ENCODE peak calls at places on chromosomes 13 and 19, in six cellular contexts. C, H, S, U, D and N are unnamed samples.

GRCh38 chr13:28679628-28680027 is 20.7 kb downstream of the POMP start:
- DNase-seq in C (no peak), H (peak; percentile 37), S (peak; percentile 33), U (no peak), D (peak; percentile 42), N (peak; percentile 34)

GRCh38 chr19:34503546-34504272 is 22.2 kb downstream of the WTIP start:
- DNase-seq in C (no peak), H (no peak), S (no peak), U (no peak), D (no peak), N (no peak)

GRCh38 chr19:35341006-35341405 is 6.7 kb upstream of the FFAR1 start:
- DNase-seq in C (no peak), H (no peak), S (no peak), U (no peak), D (no peak), N (no peak)

GRCh38 chr19:48696353-48697010 is 711 bp downstream of the FUT2 start:
- DNase-seq in C (no peak), H (no peak), S (no peak), U (no peak), D (peak; percentile 72), N (no peak)

GRCh38 chr19:16397791-16398529 is 73.3 kb downstream of the KLF2 start:
- DNase-seq in C (no peak), H (peak; percentile 82), S (no peak), U (no peak), D (no peak), N (peak; percentile 52)

GRCh38 chr13:105778196-105778595 is 757.3 kb downstream of the EFNB2 start:
- DNase-seq in C (no peak), H (no peak), S (peak; percentile 1), U (no peak), D (no peak), N (no peak)

GRCh38 chr19:49186108-49186507 is 28.5 kb downstream of the TRPM4 start:
- DNase-seq in C (no peak), H (no peak), S (no peak), U (no peak), D (no peak), N (no peak)

GRCh38 chr13:60167121-60167520 is 3.4 kb upstream of the DIAPH3 start:
- DNase-seq in C (no peak), H (no peak), S (no peak), U (no peak), D (no peak), N (no peak)

GRCh38 chr19:10858204-10858828 is 10.1 kb downstream of the C19orf38 start:
- DNase-seq in C (no peak), H (peak; percentile 32), S (peak; percentile 28), U (no peak), D (peak; percentile 79), N (no peak)

GRCh38 chr13:85970727-85971126 is 171.5 kb upstream of the SLITRK6 start:
- DNase-seq in C (no peak), H (peak; percentile 4), S (peak; percentile 2), U (no peak), D (no peak), N (no peak)

GRCh38 chr13:95870421-95870820 is 182.8 kb downstream of the UGGT2 start:
- DNase-seq in C (no peak), H (no peak), S (no peak), U (no peak), D (peak; percentile 44), N (no peak)

GRCh38 chr19:35117791-35118190 is 2.2 kb downstream of the FXYD3 start:
- DNase-seq in C (no peak), H (no peak), S (no peak), U (no peak), D (no peak), N (no peak)

GRCh38 chr13:97540696-97541095 is 106.7 kb downstream of the RAP2A start:
- DNase-seq in C (no peak), H (peak; percentile 10), S (no peak), U (no peak), D (no peak), N (peak; percentile 8)

GRCh38 chr13:29589234-29589633 is 6.3 kb downstream of the SLC7A1 start:
- DNase-seq in C (no peak), H (no peak), S (peak; percentile 25), U (no peak), D (no peak), N (peak; percentile 59)

GRCh38 chr13:77533875-77534788 is 1.4 kb upstream of the SCEL start:
- DNase-seq in C (no peak), H (no peak), S (peak; percentile 26), U (no peak), D (peak; percentile 12), N (no peak)

GRCh38 chr19:15251749-15252397 is 19.6 kb upstream of the EPHX3 start:
- DNase-seq in C (no peak), H (peak; percentile 98), S (peak; percentile 98), U (peak; percentile 89), D (peak; percentile 93), N (peak; percentile 98)

GRCh38 chr19:38142176-38143035 is 81.6 kb downstream of the DPF1 start:
- DNase-seq in C (no peak), H (peak; percentile 56), S (peak; percentile 51), U (peak; percentile 61), D (peak; percentile 92), N (peak; percentile 41)

GRCh38 chr13:39820606-39821005 is 165.1 kb downstream of the COG6 start:
- DNase-seq in C (no peak), H (no peak), S (no peak), U (no peak), D (peak; percentile 48), N (no peak)

GRCh38 chr13:33510350-33510749 is 224.8 kb upstream of the STARD13 start:
- DNase-seq in C (no peak), H (peak; percentile 82), S (no peak), U (no peak), D (no peak), N (peak; percentile 21)

GRCh38 chr13:37868691-37869505 is 674 bp downstream of the TRPC4 start:
- DNase-seq in C (no peak), H (peak; percentile 24), S (peak; percentile 14), U (no peak), D (peak; percentile 59), N (peak; percentile 67)

GRCh38 chr19:39021063-39021462 is 11.3 kb downstream of the FBXO27 start:
- DNase-seq in C (no peak), H (no peak), S (no peak), U (no peak), D (no peak), N (no peak)

GRCh38 chr19:16203256-16204004 is 5.7 kb downstream of the AP1M1 start:
- DNase-seq in C (no peak), H (no peak), S (no peak), U (no peak), D (no peak), N (no peak)

GRCh38 chr13:96130818-96131217 is 40.9 kb downstream of the HS6ST3 start:
- DNase-seq in C (no peak), H (no peak), S (no peak), U (no peak), D (peak; percentile 30), N (no peak)

GRCh38 chr13:24196593-24197197 is 36.2 kb downstream of the SPATA13 start:
- DNase-seq in C (no peak), H (no peak), S (no peak), U (no peak), D (no peak), N (no peak)

GRCh38 chr19:12628040-12629022 is 17.6 kb downstream of the ZNF791 start:
- DNase-seq in C (no peak), H (no peak), S (peak; percentile 54), U (no peak), D (peak; percentile 45), N (no peak)

GRCh38 chr13:92074658-92075057 is 676.2 kb downstream of the GPC5 start:
- DNase-seq in C (no peak), H (no peak), S (no peak), U (no peak), D (peak; percentile 65), N (no peak)
- TF ChIP-seq CTCF in C (no peak), H (no peak), S (no peak), U (no peak), D (peak; percentile 84), N (no peak)

GRCh38 chr13:30615851-30616311 is 1.8 kb upstream of the USPL1 start:
- DNase-seq in C (no peak), H (peak; percentile 66), S (peak; percentile 65), U (no peak), D (no peak), N (peak; percentile 23)
- H3K4me3 ChIP-seq in C (peak overlapping the region; percentile 86), H (peak overlapping the region; percentile 73), S (peak overlapping the region; percentile 87), U (peak overlapping the region; percentile 88), D (peak overlapping the region; percentile 59), N (peak overlapping the region; percentile 79)

GRCh38 chr19:42313840-42314755 is 989 bp downstream of the TMEM145 start:
- DNase-seq in C (no peak), H (no peak), S (no peak), U (no peak), D (no peak), N (no peak)

GRCh38 chr19:42315024-42315423 is 1.9 kb downstream of the TMEM145 start:
- DNase-seq in C (no peak), H (no peak), S (no peak), U (no peak), D (no peak), N (no peak)

GRCh38 chr19:42312370-42312769 is 739 bp upstream of the TMEM145 start:
- DNase-seq in C (no peak), H (no peak), S (no peak), U (no peak), D (no peak), N (no peak)

GRCh38 chr19:42311612-42312160 is 1.4 kb upstream of the TMEM145 start:
- DNase-seq in C (no peak), H (no peak), S (no peak), U (no peak), D (peak; percentile 66), N (no peak)

GRCh38 chr19:42313096-42313839 is at the start of gene TMEM145:
- DNase-seq in C (no peak), H (peak; percentile 45), S (peak; percentile 30), U (peak; percentile 59), D (peak; percentile 84), N (peak; percentile 44)
- TF ChIP-seq CTCF in C (no peak), H (no peak), S (no peak), U (peak; percentile 16), D (peak; percentile 20), N (no peak)

GRCh38 chr19:45074744-45075143 is 1.5 kb downstream of the ZNF296 start:
- DNase-seq in C (no peak), H (no peak), S (no peak), U (no peak), D (peak; percentile 62), N (no peak)
- H3K4me3 ChIP-seq in C (peak overlapping the region; percentile 65), H (no peak overlapping the region), S (no peak overlapping the region), U (no peak overlapping the region), D (peak overlapping the region; percentile 85), N (no peak overlapping the region)

DNA sequence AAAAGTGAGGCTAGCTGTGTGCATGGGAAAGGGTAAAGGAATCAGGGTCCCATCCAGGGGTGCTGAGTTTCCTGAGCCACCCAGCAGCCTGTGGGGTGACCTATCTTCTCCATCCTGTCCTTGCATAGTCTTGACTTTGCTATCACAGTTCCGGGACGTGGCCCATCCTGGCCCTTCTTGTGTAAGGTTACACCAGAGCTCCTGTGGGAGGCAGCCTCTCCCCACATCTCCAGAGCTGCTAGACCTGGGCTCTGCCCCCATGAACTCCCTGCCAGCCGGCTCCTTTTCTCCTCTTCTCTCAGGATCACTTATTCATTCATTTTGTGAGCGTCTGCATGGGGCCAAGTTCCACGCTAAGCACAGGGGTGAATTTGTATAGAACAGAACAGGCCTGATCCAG is 238.9 kb downstream of the TSHZ3 start:
- DNase-seq in C (no peak), H (peak; percentile 70), S (peak; percentile 68), U (peak; percentile 25), D (peak; percentile 34), N (peak; percentile 66)
- TF ChIP-seq CTCF in C (no peak), H (peak; percentile 57), S (peak; percentile 55), U (no peak), D (peak; percentile 63), N (peak; percentile 62)